ENCODE peak calls at places on chromosomes 1 and 21, in eight cellular contexts. D, I, K, A, P, F, B and U are unnamed samples.

GRCh38 chr1:59428828-59429227 is 131.9 kb downstream of the FGGY start:
- DNase-seq in D (no peak), I (no peak), K (no peak), A (no peak), P (no peak), F (no peak), B (no peak), U (no peak)

GRCh38 chr1:157353546-157353945 is 198.8 kb downstream of the FCRL5 start:
- DNase-seq in D (no peak), I (no peak), K (no peak), A (no peak), P (no peak), F (no peak), B (no peak), U (no peak)

GRCh38 chr21:29265690-29266479 is 32.8 kb upstream of the BACH1 start:
- DNase-seq in D (no peak), I (no peak), K (no peak), A (no peak), P (peak), F (peak), B (no peak), U (no peak)

GRCh38 chr1:50412813-50413476 is 10.3 kb downstream of the DMRTA2 start:
- DNase-seq in D (no peak), I (no peak), K (no peak), A (no peak), P (no peak), F (no peak), B (no peak), U (no peak)

GRCh38 chr1:70509996-70510876 is 99.2 kb downstream of the CTH start:
- DNase-seq in D (peak), I (peak), K (no peak), A (peak), P (peak), F (peak), B (no peak), U (peak)

GRCh38 chr1:98001764-98002163 is 80.9 kb upstream of the DPYD start:
- DNase-seq in D (no peak), I (peak), K (no peak), A (peak), P (peak), F (no peak), B (no peak), U (peak)

GRCh38 chr1:178438432-178438831 is 58.3 kb downstream of the CLEC20A start:
- DNase-seq in D (peak), I (no peak), K (no peak), A (peak), P (no peak), F (no peak), B (no peak), U (peak)

GRCh38 chr1:169890761-169891538 is 2.7 kb downstream of the SCYL3 start:
- DNase-seq in D (no peak), I (peak), K (no peak), A (no peak), P (no peak), F (no peak), B (no peak), U (no peak)

GRCh38 chr1:53982034-53982761 is 35.8 kb downstream of the LDLRAD1 start:
- DNase-seq in D (peak), I (no peak), K (no peak), A (peak), P (peak), F (peak), B (peak), U (peak)

GRCh38 chr1:53123462-53124129 is 18.8 kb downstream of the SLC1A7 start:
- DNase-seq in D (no peak), I (no peak), K (no peak), A (peak), P (no peak), F (no peak), B (peak), U (no peak)

GRCh38 chr1:1755426-1755825 is 22.8 kb downstream of the NADK start:
- DNase-seq in D (no peak), I (no peak), K (no peak), A (no peak), P (no peak), F (no peak), B (no peak), U (no peak)

GRCh38 chr21:29346281-29346680 is 47.6 kb downstream of the BACH1 start:
- DNase-seq in D (no peak), I (no peak), K (no peak), A (no peak), P (no peak), F (no peak), B (no peak), U (no peak)

GRCh38 chr1:110875216-110875731 is 2.3 kb downstream of the CD53 start:
- DNase-seq in D (no peak), I (no peak), K (peak), A (no peak), P (no peak), F (no peak), B (no peak), U (no peak)

GRCh38 chr1:200290010-200290685 is 119.7 kb downstream of the ZNF281 start:
- DNase-seq in D (no peak), I (peak), K (no peak), A (no peak), P (peak), F (peak), B (no peak), U (no peak)

GRCh38 chr1:211381481-211382181 is 55.0 kb downstream of the TRAF5 start:
- DNase-seq in D (no peak), I (no peak), K (no peak), A (no peak), P (no peak), F (no peak), B (no peak), U (no peak)

GRCh38 chr1:222817529-222817928 is 2.7 kb downstream of the DISP1 start:
- DNase-seq in D (no peak), I (peak), K (no peak), A (peak), P (no peak), F (peak), B (no peak), U (peak)

GRCh38 chr1:67832737-67833594 is at the start of gene GNG12:
- DNase-seq in D (peak), I (peak), K (no peak), A (peak), P (peak), F (peak), B (peak), U (peak)

GRCh38 chr21:34771512-34772028 is 102.8 kb downstream of the CLIC6 start:
- DNase-seq in D (no peak), I (peak), K (no peak), A (peak), P (peak), F (peak), B (no peak), U (peak)

GRCh38 chr1:116161877-116162390 is 50.7 kb downstream of the MAB21L3 start:
- DNase-seq in D (no peak), I (no peak), K (no peak), A (no peak), P (no peak), F (no peak), B (no peak), U (no peak)

GRCh38 chr1:94004924-94005323 is 95.7 kb upstream of the GCLM start:
- DNase-seq in D (no peak), I (no peak), K (no peak), A (no peak), P (peak), F (no peak), B (no peak), U (no peak)

GRCh38 chr1:219917851-219918466 is 10.4 kb downstream of the SLC30A10 start:
- DNase-seq in D (no peak), I (peak), K (no peak), A (peak), P (no peak), F (peak), B (no peak), U (no peak)

GRCh38 chr1:19086176-19086875 is 123.7 kb downstream of the UBR4 start:
- DNase-seq in D (no peak), I (no peak), K (no peak), A (no peak), P (no peak), F (no peak), B (peak), U (no peak)

GRCh38 chr1:221040716-221041275 is 161.6 kb downstream of the HLX start:
- DNase-seq in D (no peak), I (peak), K (no peak), A (no peak), P (no peak), F (no peak), B (no peak), U (no peak)

GRCh38 chr1:180581635-180582039 is 22.9 kb downstream of the OVAAL start:
- DNase-seq in D (no peak), I (no peak), K (no peak), A (no peak), P (no peak), F (peak), B (no peak), U (no peak)

GRCh38 chr21:46065215-46065992 is 32.5 kb upstream of the COL6A2 start:
- DNase-seq in D (no peak), I (no peak), K (no peak), A (peak), P (no peak), F (peak), B (peak), U (peak)

GRCh38 chr1:244502630-244503029 is 41.6 kb downstream of the CATSPERE start:
- DNase-seq in D (no peak), I (no peak), K (no peak), A (no peak), P (no peak), F (no peak), B (no peak), U (no peak)

GRCh38 chr1:111538343-111539035 is 35.1 kb upstream of the ADORA3 start:
- DNase-seq in D (no peak), I (no peak), K (no peak), A (peak), P (no peak), F (peak), B (no peak), U (peak)

GRCh38 chr1:25028910-25029599 is 99.0 kb upstream of the RUNX3 start:
- DNase-seq in D (no peak), I (no peak), K (no peak), A (no peak), P (no peak), F (no peak), B (no peak), U (no peak)

GRCh38 chr1:39410915-39411436 is 80.5 kb upstream of the BMP8A start:
- DNase-seq in D (peak), I (peak), K (peak), A (peak), P (peak), F (peak), B (peak), U (peak)
- H3K4me3 ChIP-seq in D (no peak), I (peak), K (no peak), A (peak), P (peak), F (peak), B (peak), U (no peak)

GRCh38 chr1:198387587-198387986 is 152.9 kb downstream of the ATP6V1G3 start:
- DNase-seq in D (no peak), I (no peak), K (no peak), A (no peak), P (no peak), F (peak), B (no peak), U (peak)
- H3K27ac ChIP-seq in D (no peak), I (no peak), K (no peak), A (no peak), P (no peak), F (no peak), B (no peak), U (peak)

GRCh38 chr21:39384674-39385298 is 35.9 kb upstream of the HMGN1 start:
- DNase-seq in D (no peak), I (no peak), K (no peak), A (peak), P (no peak), F (peak), B (no peak), U (no peak)

GRCh38 chr21:39386899-39387298 is 38.0 kb upstream of the HMGN1 start:
- DNase-seq in D (no peak), I (no peak), K (no peak), A (no peak), P (no peak), F (no peak), B (no peak), U (no peak)

GRCh38 chr21:39387461-39388037 is 38.7 kb upstream of the HMGN1 start:
- DNase-seq in D (peak), I (peak), K (peak), A (peak), P (peak), F (peak), B (peak), U (peak)

GRCh38 chr21:39386194-39386593 is 37.3 kb upstream of the HMGN1 start:
- DNase-seq in D (no peak), I (no peak), K (no peak), A (peak), P (no peak), F (no peak), B (peak), U (peak)

GRCh38 chr21:39385299-39386145 is 36.6 kb upstream of the HMGN1 start:
- DNase-seq in D (no peak), I (peak), K (peak), A (peak), P (peak), F (peak), B (peak), U (no peak)
- H3K4me3 ChIP-seq in D (no peak), I (peak), K (no peak), A (peak), P (peak), F (peak), B (peak), U (no peak)

GRCh38 chr1:8109226-8109625 is 83.1 kb upstream of the ERRFI1 start:
- DNase-seq in D (no peak), I (no peak), K (no peak), A (no peak), P (no peak), F (no peak), B (no peak), U (no peak)

GRCh38 chr1:8115031-8115768 is 89.1 kb upstream of the ERRFI1 start:
- DNase-seq in D (no peak), I (no peak), K (no peak), A (no peak), P (no peak), F (no peak), B (no peak), U (no peak)

GRCh38 chr1:8112611-8113256 is 86.6 kb upstream of the ERRFI1 start:
- DNase-seq in D (no peak), I (no peak), K (no peak), A (no peak), P (no peak), F (no peak), B (no peak), U (no peak)

GRCh38 chr1:8113257-8114220 is 87.4 kb upstream of the ERRFI1 start:
- DNase-seq in D (no peak), I (no peak), K (no peak), A (no peak), P (peak), F (no peak), B (no peak), U (no peak)

GRCh38 chr1:8111560-8111959 is 85.5 kb upstream of the ERRFI1 start:
- DNase-seq in D (no peak), I (no peak), K (no peak), A (no peak), P (no peak), F (no peak), B (no peak), U (no peak)
- H3K27ac ChIP-seq in D (no peak), I (no peak), K (no peak), A (no peak), P (no peak), F (no peak), B (no peak), U (no peak)

GRCh38 chr1:31371121-31371520 is 1.8 kb downstream of the FABP3 start:
- DNase-seq in D (no peak), I (no peak), K (no peak), A (no peak), P (no peak), F (no peak), B (no peak), U (no peak)

GRCh38 chr1:31371560-31371959 is 1.3 kb downstream of the FABP3 start:
- DNase-seq in D (no peak), I (no peak), K (no peak), A (peak), P (no peak), F (no peak), B (no peak), U (peak)

GRCh38 chr1:31373897-31374486 is 1.1 kb upstream of the FABP3 start:
- DNase-seq in D (no peak), I (no peak), K (no peak), A (no peak), P (no peak), F (no peak), B (no peak), U (no peak)

GRCh38 chr1:31372961-31373896 is at the start of gene FABP3:
- DNase-seq in D (peak), I (no peak), K (no peak), A (peak), P (peak), F (peak), B (peak), U (peak)

DNA sequence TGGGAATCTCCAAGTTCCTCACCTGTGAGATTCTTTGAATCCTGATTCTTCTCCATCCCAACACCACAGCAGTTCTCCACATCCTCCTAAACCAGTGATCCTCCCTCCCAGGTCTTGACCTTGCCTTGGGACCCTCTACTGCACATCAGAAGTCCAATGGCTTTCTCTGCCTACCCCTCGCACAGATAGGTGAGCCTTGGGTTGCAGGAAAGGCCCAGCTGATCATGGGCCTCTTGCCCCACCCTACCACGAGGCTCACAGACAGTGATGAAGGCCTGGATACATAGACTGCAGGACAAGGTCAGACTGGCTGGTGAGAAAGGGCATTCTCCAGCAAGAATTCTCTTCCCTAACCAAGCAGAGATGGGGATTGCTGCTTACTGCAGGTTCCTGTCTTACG is 825 bp downstream of the FABP3 start:
- DNase-seq in D (no peak), I (no peak), K (no peak), A (no peak), P (no peak), F (no peak), B (no peak), U (peak)
- H3K4me3 ChIP-seq in D (no peak), I (no peak), K (no peak), A (peak), P (no peak), F (peak), B (peak), U (peak)

GRCh38 chr1:193538690-193539089 is 352.3 kb upstream of the B3GALT2 start:
- DNase-seq in D (no peak), I (no peak), K (peak), A (no peak), P (no peak), F (no peak), B (no peak), U (no peak)
- H3K27ac ChIP-seq in D (no peak), I (no peak), K (peak), A (no peak), P (no peak), F (no peak), B (no peak), U (no peak)

GRCh38 chr1:104235141-104235540 is 485.4 kb downstream of the AMY1C start:
- DNase-seq in D (no peak), I (no peak), K (no peak), A (no peak), P (no peak), F (no peak), B (no peak), U (no peak)
- H3K4me3 ChIP-seq in D (no peak), I (no peak), K (no peak), A (no peak), P (no peak), F (no peak), B (no peak), U (no peak)

GRCh38 chr1:28437924-28438699 is 67.7 kb upstream of the RCC1 start:
- DNase-seq in D (peak), I (peak), K (no peak), A (peak), P (peak), F (peak), B (peak), U (peak)

GRCh38 chr1:28437260-28437923 is 67.9 kb downstream of the PHACTR4 start:
- DNase-seq in D (peak), I (peak), K (no peak), A (peak), P (peak), F (peak), B (peak), U (peak)

GRCh38 chr1:28439320-28439719 is 66.5 kb upstream of the RCC1 start:
- DNase-seq in D (no peak), I (no peak), K (no peak), A (no peak), P (no peak), F (no peak), B (no peak), U (no peak)

GRCh38 chr1:28443550-28443949 is 62.3 kb upstream of the RCC1 start:
- DNase-seq in D (no peak), I (no peak), K (no peak), A (no peak), P (no peak), F (no peak), B (no peak), U (no peak)

DNA sequence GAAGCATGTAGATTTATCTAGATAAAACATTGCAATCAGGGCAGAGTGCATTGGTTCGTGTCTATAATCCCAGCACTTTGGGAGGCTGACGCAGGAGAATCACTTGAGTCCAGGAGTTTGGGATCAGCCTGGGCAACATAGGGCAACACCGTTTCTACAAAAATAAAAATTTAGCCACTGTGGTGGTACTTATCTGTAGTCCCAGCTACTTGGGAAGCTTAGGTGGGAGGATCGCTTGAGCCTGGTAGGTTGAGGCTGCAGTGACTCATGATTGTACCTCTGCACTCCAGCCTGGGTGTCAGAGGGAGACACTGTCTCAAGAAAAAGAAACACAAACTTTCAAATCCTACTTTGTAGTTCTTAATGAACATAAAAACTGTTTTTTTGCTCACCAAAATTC is 64.2 kb upstream of the RCC1 start:
- DNase-seq in D (no peak), I (no peak), K (no peak), A (no peak), P (no peak), F (peak), B (no peak), U (no peak)
- H3K27ac ChIP-seq in D (no peak), I (no peak), K (no peak), A (no peak), P (no peak), F (no peak), B (no peak), U (no peak)